ENCODE peak calls at places on chromosomes 11 and 22, in six cellular contexts. P is pancreas, U is lower leg skin, W is kidney, R is adrenal gland, O is fibroblast of pulmonary artery. H is an unnamed sample.

GRCh38 chr22:38397189-38398097 is 57.6 kb downstream of the KCNJ4 start:
- DNase-seq in W (peak; percentile 89), U (peak; percentile 92), R (peak; percentile 17), P (peak; percentile 72), O (peak; percentile 44), H (no peak)

GRCh38 chr11:77114089-77114463 is 11.4 kb downstream of the OMP start:
- DNase-seq in W (no peak), U (no peak), R (no peak), P (peak; percentile 38), O (no peak), H (no peak)

GRCh38 chr11:128328955-128329551 is 258.3 kb downstream of the ETS1 start:
- DNase-seq in P (no peak), R (peak; percentile 53), U (no peak), W (peak; percentile 79), O (peak; percentile 90), H (no peak)

GRCh38 chr11:2529636-2530035 is 84.8 kb downstream of the KCNQ1 start:
- DNase-seq in W (peak; percentile 72), O (no peak), P (peak; percentile 50), U (peak; percentile 70), R (no peak), H (no peak)

GRCh38 chr11:13019313-13019712 is 10.2 kb downstream of the RASSF10 start:
- DNase-seq in P (no peak), U (no peak), R (no peak), W (no peak), O (no peak), H (no peak)

GRCh38 chr11:100774859-100775258 is 87.8 kb downstream of the ARHGAP42 start:
- DNase-seq in O (no peak), R (no peak), P (no peak), W (no peak), U (no peak), H (no peak)

GRCh38 chr11:74696932-74697687 is 34.1 kb downstream of the CHRDL2 start:
- DNase-seq in R (peak; percentile 90), U (peak; percentile 94), P (peak; percentile 91), O (peak; percentile 98), W (peak; percentile 96), H (peak; percentile 89)

GRCh38 chr11:76628408-76628947 is 42.1 kb downstream of the LRRC32 start:
- DNase-seq in O (no peak), P (no peak), R (no peak), W (no peak), U (peak; percentile 58), H (no peak)

GRCh38 chr11:129946256-129946655 is 50.9 kb upstream of the NFRKB start:
- DNase-seq in R (no peak), P (no peak), U (no peak), W (no peak), O (no peak), H (no peak)

GRCh38 chr22:19193879-19194278 is 15.3 kb upstream of the SLC25A1 start:
- DNase-seq in P (no peak), O (no peak), R (no peak), U (no peak), W (peak; percentile 19), H (no peak)

GRCh38 chr22:40183029-40183581 is 5.4 kb downstream of the TNRC6B start:
- DNase-seq in R (peak; percentile 16), U (no peak), W (no peak), P (no peak), O (peak; percentile 89), H (peak; percentile 63)

GRCh38 chr11:3055881-3056280 is 1.3 kb downstream of the CARS1 start:
- DNase-seq in P (peak; percentile 50), W (peak; percentile 61), U (no peak), R (no peak), O (no peak), H (no peak)

GRCh38 chr11:129861702-129862107 is 33.7 kb downstream of the NFRKB start:
- DNase-seq in U (peak; percentile 89), R (peak; percentile 81), O (peak; percentile 94), W (no peak), P (no peak), H (peak; percentile 83)

GRCh38 chr22:19522190-19522880 is 1.9 kb downstream of the CLDN5 start:
- DNase-seq in O (no peak), U (no peak), W (no peak), R (no peak), P (no peak), H (no peak)

GRCh38 chr11:108916290-108916689 is 251.4 kb downstream of the DDX10 start:
- DNase-seq in O (peak; percentile 17), U (no peak), W (no peak), P (no peak), R (no peak), H (no peak)

GRCh38 chr11:110377451-110377850 is 52.3 kb upstream of the FDX1 start:
- DNase-seq in W (no peak), P (no peak), R (no peak), O (no peak), U (no peak), H (no peak)

GRCh38 chr22:50016988-50017700 is 4.6 kb upstream of the IL17REL start:
- DNase-seq in R (no peak), P (peak; percentile 51), U (no peak), W (peak; percentile 76), O (peak; percentile 37), H (no peak)

GRCh38 chr11:104704888-104705287 is 193.4 kb downstream of the CASP12 start:
- DNase-seq in W (no peak), U (no peak), R (no peak), P (no peak), O (no peak), H (no peak)

GRCh38 chr22:50481440-50482106 is at the start of gene ADM2:
- DNase-seq in R (peak; percentile 21), O (no peak), P (peak; percentile 86), W (peak; percentile 84), U (no peak), H (no peak)

GRCh38 chr11:69157156-69157821 is 1.6 kb downstream of the SMIM38 start:
- DNase-seq in R (no peak), O (peak; percentile 57), U (no peak), P (peak; percentile 77), W (no peak), H (no peak)

GRCh38 chr11:3158131-3158591 is 6.9 kb downstream of the OSBPL5 start:
- DNase-seq in R (no peak), O (no peak), P (no peak), U (no peak), W (peak; percentile 66), H (no peak)

GRCh38 chr11:66329165-66329673 is 7.0 kb downstream of the RIN1 start:
- DNase-seq in U (no peak), R (no peak), P (peak; percentile 1), O (no peak), W (peak; percentile 28), H (no peak)

GRCh38 chr22:49464024-49464423 is 363.6 kb downstream of the BRD1 start:
- DNase-seq in W (no peak), U (no peak), R (no peak), O (no peak), P (no peak), H (no peak)

GRCh38 chr11:10318527-10318802 is 13.6 kb downstream of the ADM start:
- DNase-seq in O (no peak), R (no peak), W (no peak), U (peak; percentile 85), P (no peak), H (no peak)

GRCh38 chr22:19716829-19717105 is 2.5 kb downstream of the SEPTIN5 start:
- DNase-seq in O (no peak), P (peak; percentile 67), R (no peak), U (no peak), W (no peak), H (no peak)

GRCh38 chr11:73981051-73981805 is 1.4 kb downstream of the UCP2 start:
- DNase-seq in R (no peak), P (no peak), O (no peak), W (peak; percentile 26), U (no peak), H (no peak)

DNA sequence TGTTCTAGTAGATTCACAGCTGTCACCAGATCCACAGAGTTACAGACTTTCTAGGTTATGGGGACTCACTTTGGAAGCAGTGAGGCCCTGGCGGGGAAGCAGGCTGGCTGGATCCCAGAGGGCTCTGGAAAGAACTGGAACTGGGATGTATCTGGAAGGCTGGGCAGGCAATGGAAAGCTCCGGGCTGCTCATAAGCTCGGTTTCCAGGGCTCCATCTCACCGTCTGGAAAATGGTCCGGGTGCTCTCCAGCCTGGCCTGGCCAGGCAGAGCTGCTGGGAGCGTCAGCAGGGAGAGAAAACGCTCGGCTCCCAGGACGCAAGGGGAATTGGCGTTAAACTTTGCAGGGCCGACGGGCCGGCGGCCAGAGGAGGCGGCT is 339 bp upstream of the SEZ6L start:
- DNase-seq in W (no peak), R (no peak), O (no peak), P (no peak), U (no peak), H (no peak)
- H3K4me3 ChIP-seq in W (no peak overlapping the region), R (peak overlapping the region; percentile 50), O (no peak overlapping the region), P (peak overlapping the region; percentile 53), U (no peak overlapping the region), H (peak overlapping the region; percentile 30)

DNA sequence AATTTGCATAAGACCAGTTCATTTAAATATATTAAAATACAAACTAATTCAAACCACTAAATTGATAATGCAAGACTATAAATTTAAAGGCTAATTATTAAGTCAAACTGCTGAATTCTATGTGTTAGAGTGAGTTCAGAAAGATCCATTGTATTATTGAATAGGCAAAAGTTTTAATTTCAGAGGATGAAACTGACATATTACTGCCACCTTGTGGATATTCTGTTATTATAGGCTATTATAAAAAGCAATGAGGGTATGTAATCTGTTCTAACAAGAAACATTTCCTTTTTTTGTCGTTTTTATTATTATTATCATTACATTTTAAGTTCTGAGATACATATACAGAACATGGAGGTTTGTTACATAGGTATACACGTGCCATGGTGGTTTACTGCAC is 20.9 kb upstream of the NAALAD2 start:
- DNase-seq in U (no peak), W (no peak), O (peak; percentile 13), P (no peak), R (no peak), H (no peak)
- TF ChIP-seq CTCF in U (no peak), W (no peak), O (peak; percentile 40), P (no peak), R (no peak), H (no peak)

GRCh38 chr11:30322162-30322561 is 742 bp upstream of the ARL14EP start:
- DNase-seq in W (no peak), O (no peak), P (no peak), U (no peak), R (no peak), H (no peak)
- H3K4me3 ChIP-seq in W (peak overlapping the region; percentile 95), O (no peak overlapping the region), P (peak overlapping the region; percentile 57), U (no peak overlapping the region), R (peak overlapping the region; percentile 69), H (no peak overlapping the region)

DNA sequence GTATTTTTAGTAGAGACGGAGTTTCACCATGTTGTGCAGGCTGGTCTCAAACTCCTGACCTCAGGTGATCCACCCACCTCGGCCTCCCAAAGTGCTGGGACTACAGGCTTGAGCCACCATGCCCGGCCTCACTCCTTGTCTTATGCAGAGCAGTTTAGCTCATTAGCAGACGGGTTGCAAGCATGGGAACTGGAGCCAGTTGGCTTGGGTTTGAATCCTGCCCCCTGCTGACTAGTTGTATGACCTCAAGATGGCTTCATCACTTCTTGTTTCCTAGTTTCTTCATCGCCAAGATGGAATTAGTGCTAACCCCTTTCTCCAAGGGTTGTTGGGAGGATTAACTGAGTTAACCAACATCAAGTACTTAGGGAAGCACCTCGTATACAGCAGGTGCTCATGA is 23.4 kb upstream of the RASD2 start:
- DNase-seq in O (no peak), R (no peak), W (no peak), P (no peak), U (no peak), H (no peak)
- TF ChIP-seq CTCF in O (no peak), R (no peak), W (no peak), P (no peak), U (no peak), H (no peak)